ENCODE peak calls at places on chromosomes 1 and 21, in six cellular contexts. D is prostate gland, L is sigmoid colon, Z is GM12892, G is SK-N-SH, F is GM23338. T is an unnamed sample.

GRCh38 chr21:45325206-45326168 is 37.8 kb upstream of the POFUT2 start:
- DNase-seq in D (no peak), G (no peak), F (no peak), L (peak; percentile 63), Z (no peak), T (no peak)

GRCh38 chr1:157240495-157241184 is 102.4 kb upstream of the ETV3 start:
- DNase-seq in D (no peak), L (no peak), G (no peak), Z (no peak), F (no peak), T (no peak)

GRCh38 chr1:20375563-20375962 is 84.9 kb downstream of the VWA5B1 start:
- DNase-seq in F (no peak), Z (no peak), L (peak; percentile 34), G (no peak), D (no peak), T (no peak)

GRCh38 chr1:3598051-3598471 is 13.2 kb downstream of the MEGF6 start:
- DNase-seq in L (no peak), Z (no peak), F (peak; percentile 34), G (no peak), D (no peak), T (no peak)

GRCh38 chr1:32063261-32063681 is 9.5 kb upstream of the TMEM39B start:
- DNase-seq in F (peak; percentile 74), D (no peak), G (peak; percentile 55), Z (no peak), L (no peak), T (no peak)

GRCh38 chr1:67053535-67053784 is 488 bp downstream of the SLC35D1 start:
- DNase-seq in Z (no peak), G (peak; percentile 79), F (peak; percentile 72), L (peak; percentile 78), D (peak; percentile 48), T (no peak)

GRCh38 chr1:165129568-165130164 is 226.8 kb downstream of the LMX1A start:
- DNase-seq in L (no peak), F (peak; percentile 94), Z (no peak), G (peak; percentile 41), D (peak; percentile 73), T (peak; percentile 18)

GRCh38 chr1:29397981-29398380 is 161.7 kb downstream of the PTPRU start:
- DNase-seq in Z (no peak), L (no peak), G (peak; percentile 1), D (no peak), F (no peak), T (no peak)

GRCh38 chr21:45064618-45065399 is 9.6 kb upstream of the ADARB1 start:
- DNase-seq in Z (no peak), D (no peak), G (no peak), F (no peak), L (peak; percentile 33), T (no peak)

GRCh38 chr1:34113887-34114286 is 51.1 kb downstream of the CSMD2 start:
- DNase-seq in Z (no peak), D (no peak), L (no peak), F (peak; percentile 89), G (peak; percentile 30), T (no peak)
- TF ChIP-seq POLR2AphosphoS5 in Z (no peak), D (no peak), L (no peak), F (no peak), G (no peak), T (no peak)

DNA sequence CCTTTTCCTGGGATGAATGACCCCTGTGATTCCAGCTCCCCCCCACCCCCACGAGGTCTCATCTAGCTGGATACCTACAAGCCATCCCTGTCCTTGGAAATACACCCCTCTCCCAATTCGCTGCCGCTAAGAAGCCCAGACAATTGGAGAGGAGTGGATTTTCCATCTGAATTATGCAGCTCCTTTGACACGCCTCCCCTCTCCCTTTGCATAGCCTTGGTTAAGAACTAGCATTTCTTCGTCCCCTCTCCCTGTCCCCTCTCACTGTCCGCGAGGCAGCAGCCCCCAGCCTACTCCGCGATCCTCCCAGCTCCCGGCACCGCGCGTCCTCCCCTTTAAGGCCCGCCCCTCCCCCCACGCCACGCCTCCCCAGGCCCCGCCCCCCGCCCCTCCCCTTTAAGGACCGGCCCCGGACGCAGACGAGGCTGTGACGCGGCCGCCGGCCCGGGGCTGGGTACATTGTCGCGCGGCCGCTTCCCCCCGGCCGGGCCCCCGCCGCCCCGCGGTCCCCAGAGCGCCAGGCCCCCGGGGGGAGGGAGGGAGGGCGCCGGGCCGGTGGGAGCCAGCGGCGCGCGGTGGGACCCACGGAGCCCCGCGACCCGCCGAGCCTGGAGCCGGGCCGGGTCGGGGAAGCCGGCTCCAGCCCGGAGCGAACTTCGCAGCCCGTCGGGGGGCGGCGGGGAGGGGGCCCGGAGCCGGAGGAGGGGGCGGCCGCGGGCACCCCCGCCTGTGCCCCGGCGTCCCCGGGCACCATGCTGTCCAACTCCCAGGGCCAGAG is at the start of gene MAPKAPK2:
- DNase-seq in Z (peak; percentile 95), L (peak; percentile 93), F (peak; percentile 82), G (peak; percentile 99), D (peak; percentile 80), T (peak; percentile 89)
- TF ChIP-seq POLR2AphosphoS5 in Z (no peak), L (peak; percentile 84), F (peak; percentile 32), G (no peak), D (no peak), T (no peak)

DNA sequence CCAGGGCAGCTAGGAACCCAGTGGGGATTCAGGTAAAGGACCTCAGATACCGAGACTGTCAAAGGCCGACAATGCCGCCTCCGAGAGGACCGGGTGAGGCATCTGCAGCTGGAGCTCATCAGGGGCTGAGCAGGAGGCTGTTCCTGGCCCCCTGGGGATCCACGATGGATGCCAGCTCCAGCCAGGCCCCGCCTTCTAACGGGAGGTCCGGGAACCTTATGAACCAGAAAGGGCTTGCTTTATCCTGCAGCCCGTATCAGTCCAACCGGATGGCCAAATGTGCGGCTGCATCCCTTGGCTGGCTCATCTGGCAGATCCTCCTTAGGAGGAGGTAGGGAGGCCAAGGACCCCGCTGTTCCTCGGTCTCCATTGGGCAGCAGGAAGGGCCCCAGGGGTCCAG is 32.0 kb downstream of the SLC45A1 start:
- DNase-seq in Z (no peak), G (no peak), L (peak; percentile 89), D (no peak), F (no peak), T (no peak)
- TF ChIP-seq POLR2AphosphoS5 in Z (no peak), G (no peak), L (peak; percentile 55), D (no peak), F (no peak), T (no peak)

GRCh38 chr21:30613836-30614235 is at the start of gene KRTAP6-1:
- DNase-seq in G (no peak), Z (no peak), L (no peak), F (no peak), D (no peak), T (no peak)
- TF ChIP-seq POLR2AphosphoS5 in G (no peak), Z (no peak), L (no peak), F (no peak), D (no peak), T (no peak)

GRCh38 chr1:8171751-8172464 is 145.8 kb upstream of the ERRFI1 start:
- DNase-seq in F (no peak), L (no peak), D (no peak), G (no peak), Z (no peak), T (no peak)

GRCh38 chr1:8166436-8166835 is 140.3 kb upstream of the ERRFI1 start:
- DNase-seq in D (no peak), G (no peak), Z (no peak), F (no peak), L (no peak), T (no peak)

GRCh38 chr1:8167936-8168335 is 141.8 kb upstream of the ERRFI1 start:
- DNase-seq in D (no peak), F (no peak), L (peak; percentile 35), Z (no peak), G (no peak), T (no peak)

GRCh38 chr1:8170059-8170835 is 144.1 kb upstream of the ERRFI1 start:
- DNase-seq in Z (no peak), F (no peak), G (no peak), L (peak; percentile 72), D (peak; percentile 24), T (no peak)

GRCh38 chr1:8169364-8170058 is 143.4 kb upstream of the ERRFI1 start:
- DNase-seq in D (peak; percentile 87), L (peak; percentile 92), G (peak; percentile 67), F (no peak), Z (peak; percentile 34), T (peak; percentile 38)
- TF ChIP-seq POLR2AphosphoS5 in D (peak; percentile 98), L (peak; percentile 75), G (peak; percentile 11), F (no peak), Z (no peak), T (no peak)

GRCh38 chr1:193114485-193115095 is 7.2 kb upstream of the CDC73 start:
- DNase-seq in L (no peak), G (no peak), F (no peak), D (no peak), Z (no peak), T (no peak)

GRCh38 chr1:193115629-193116227 is 6.1 kb upstream of the CDC73 start:
- DNase-seq in D (no peak), Z (no peak), G (peak; percentile 11), L (peak; percentile 78), F (no peak), T (no peak)

GRCh38 chr1:193113992-193114332 is 7.9 kb upstream of the CDC73 start:
- DNase-seq in D (no peak), G (no peak), L (no peak), F (no peak), Z (no peak), T (no peak)

GRCh38 chr1:193111641-193112090 is 6.5 kb upstream of the GLRX2 start:
- DNase-seq in G (no peak), L (peak; percentile 89), D (peak; percentile 21), F (peak; percentile 39), Z (no peak), T (no peak)

DNA sequence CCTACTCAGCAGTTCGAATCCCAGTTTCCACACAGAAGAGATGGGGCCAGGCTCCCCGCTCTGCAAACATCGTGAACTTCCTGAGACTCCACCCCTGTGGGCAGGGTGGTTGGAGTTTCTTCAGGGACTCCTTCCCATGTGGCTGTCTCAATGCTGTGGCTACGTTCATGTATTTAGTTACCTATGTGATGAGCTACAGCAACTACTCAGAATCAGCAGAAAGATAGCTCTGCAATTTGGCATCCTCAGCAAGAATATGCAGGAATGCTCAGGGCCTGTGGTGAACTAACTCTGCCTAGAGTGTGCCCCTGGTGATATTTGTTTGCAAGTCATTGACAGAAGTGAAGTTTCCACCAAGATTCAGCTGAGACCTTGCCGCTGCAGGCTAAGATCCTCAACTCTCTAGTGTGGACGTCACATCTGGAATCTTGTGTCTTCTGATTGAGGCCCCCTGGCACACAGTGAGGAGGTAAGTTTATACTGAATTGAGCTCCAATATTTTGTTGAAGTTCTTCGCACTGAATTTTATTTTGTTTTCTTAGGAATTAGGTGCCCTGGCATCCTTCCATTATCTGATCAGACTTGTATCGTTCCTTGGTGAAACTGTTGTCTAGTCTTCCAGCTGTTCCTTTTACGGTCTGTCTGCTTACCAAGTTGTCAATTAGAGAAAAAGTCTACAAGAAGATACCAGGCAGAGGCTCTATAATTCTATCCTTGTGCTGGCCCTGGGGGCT is 8.2 kb upstream of the GLRX2 start:
- DNase-seq in L (no peak), Z (no peak), F (peak; percentile 74), D (no peak), G (no peak), T (no peak)
- TF ChIP-seq POLR2AphosphoS5 in L (no peak), Z (no peak), F (no peak), D (no peak), G (no peak), T (no peak)

T was measured in GM12891.